ENCODE peak calls at places on chromosomes 16 and 17, in five cellular contexts. X, B, I, J and R are unnamed samples.

GRCh38 chr17:37490022-37490587 is 414 bp downstream of the DUSP14 start:
- DNase-seq in X (no peak), B (no peak), I (peak), J (no peak), R (peak)

GRCh38 chr16:27171584-27171983 is 31.7 kb upstream of the KDM8 start:
- DNase-seq in X (no peak), B (no peak), I (no peak), J (no peak), R (no peak)

GRCh38 chr17:34071891-34072420 is 183.1 kb upstream of the CCL2 start:
- DNase-seq in X (no peak), B (no peak), I (no peak), J (no peak), R (no peak)

GRCh38 chr17:21215935-21216334 is 2.0 kb upstream of the TMEM11 start:
- DNase-seq in X (no peak), B (no peak), I (no peak), J (no peak), R (no peak)

GRCh38 chr17:79621151-79621940 is 10.5 kb upstream of the RBFOX3 start:
- DNase-seq in X (no peak), B (no peak), I (no peak), J (no peak), R (no peak)

GRCh38 chr16:52271088-52271487 is 275.9 kb downstream of the TOX3 start:
- DNase-seq in X (no peak), B (no peak), I (no peak), J (no peak), R (no peak)

GRCh38 chr17:81483085-81483861 is 29.3 kb downstream of the ACTG1 start:
- DNase-seq in X (no peak), B (no peak), I (no peak), J (no peak), R (no peak)

GRCh38 chr17:41171881-41172280 is 3.9 kb upstream of the KRTAP4-3 start:
- DNase-seq in X (no peak), B (no peak), I (no peak), J (no peak), R (no peak)

GRCh38 chr17:7296189-7296861 is 1.9 kb upstream of the YBX2 start:
- DNase-seq in X (peak), B (peak), I (peak), J (no peak), R (peak)

GRCh38 chr16:17412221-17412620 is 58.5 kb downstream of the XYLT1 start:
- DNase-seq in X (no peak), B (no peak), I (no peak), J (no peak), R (peak)

GRCh38 chr17:29567362-29568330 is 809 bp upstream of the ABHD15 start:
- DNase-seq in X (peak), B (peak), I (peak), J (no peak), R (peak)

GRCh38 chr17:29933379-29933778 is 3.4 kb upstream of the SSH2 start:
- DNase-seq in X (no peak), B (peak), I (peak), J (no peak), R (no peak)

GRCh38 chr16:2919511-2920255 is 8.0 kb downstream of the FLYWCH1 start:
- DNase-seq in X (peak), B (peak), I (peak), J (no peak), R (no peak)

GRCh38 chr16:11585460-11586374 is 1.0 kb downstream of the LITAF start:
- DNase-seq in X (no peak), B (no peak), I (peak), J (no peak), R (no peak)

GRCh38 chr16:17460890-17461289 is 9.9 kb downstream of the XYLT1 start:
- DNase-seq in X (no peak), B (no peak), I (no peak), J (no peak), R (no peak)

GRCh38 chr17:59329558-59330313 is 1.7 kb upstream of the YPEL2 start:
- DNase-seq in X (peak), B (peak), I (peak), J (peak), R (no peak)

GRCh38 chr17:28370035-28370743 is at the start of gene VTN:
- DNase-seq in X (peak), B (no peak), I (peak), J (no peak), R (no peak)

GRCh38 chr16:21264226-21265036 is 13.7 kb downstream of the CRYM start:
- DNase-seq in X (no peak), B (no peak), I (peak), J (no peak), R (no peak)

GRCh38 chr17:82559779-82560642 is 40.5 kb downstream of the FOXK2 start:
- DNase-seq in X (no peak), B (no peak), I (no peak), J (no peak), R (no peak)

GRCh38 chr17:21286066-21286770 is 1.7 kb downstream of the MAP2K3 start:
- DNase-seq in X (no peak), B (peak), I (peak), J (no peak), R (peak)

GRCh38 chr17:7241783-7242716 is at the start of gene GABARAP:
- DNase-seq in X (peak), B (peak), I (peak), J (peak), R (peak)

GRCh38 chr17:51860934-51861561 is 297.5 kb downstream of the CA10 start:
- DNase-seq in X (peak), B (peak), I (peak), J (no peak), R (peak)

GRCh38 chr16:11224096-11224893 is 31.7 kb downstream of the SOCS1 start:
- DNase-seq in X (peak), B (no peak), I (peak), J (peak), R (no peak)

GRCh38 chr16:74730049-74730683 is 29.5 kb upstream of the MLKL start:
- DNase-seq in X (no peak), B (no peak), I (no peak), J (no peak), R (no peak)

GRCh38 chr17:38713456-38713855 is 8.4 kb downstream of the MLLT6 start:
- DNase-seq in X (no peak), B (no peak), I (no peak), J (no peak), R (no peak)

GRCh38 chr17:1193300-1193699 is 13.5 kb upstream of the ABR start:
- DNase-seq in X (no peak), B (no peak), I (no peak), J (no peak), R (peak)

GRCh38 chr17:44788139-44788538 is 29.4 kb downstream of the ADAM11 start:
- DNase-seq in X (no peak), B (no peak), I (no peak), J (no peak), R (no peak)

GRCh38 chr16:71622088-71622487 is 3.9 kb upstream of the MARVELD3 start:
- DNase-seq in X (no peak), B (no peak), I (no peak), J (no peak), R (no peak)

DNA sequence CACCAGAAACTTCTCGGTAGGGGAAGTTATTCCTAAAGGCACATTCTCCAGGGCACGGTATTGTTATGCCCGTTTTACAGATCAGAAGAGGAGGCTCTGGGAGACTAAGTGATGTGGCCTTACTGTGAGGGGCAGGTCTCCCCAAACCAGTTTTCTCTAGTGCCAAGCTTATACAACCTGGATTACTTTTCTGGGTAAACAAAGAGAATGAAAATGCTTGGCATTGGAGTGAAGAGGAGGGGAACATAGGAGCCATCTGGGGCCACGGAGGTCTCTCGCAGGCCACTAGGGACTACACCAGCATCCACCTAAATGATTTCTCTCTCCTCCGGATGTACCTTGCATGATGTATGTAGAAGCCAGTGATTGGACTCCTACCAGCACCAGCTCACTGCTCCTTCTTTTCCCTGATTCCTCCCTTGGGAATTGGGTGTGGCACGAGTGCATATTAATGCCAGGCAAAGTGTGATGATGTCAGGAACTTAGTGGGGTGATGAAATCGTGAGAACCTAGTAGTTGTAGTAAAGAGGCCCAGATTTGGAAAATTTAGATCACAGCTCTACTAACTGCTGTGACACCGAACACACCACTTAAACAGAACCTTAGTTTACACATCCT is 687 bp downstream of the TOM1L1 start:
- DNase-seq in X (no peak), B (peak), I (peak), J (no peak), R (peak)
- TF ChIP-seq JUND in X (no peak), B (no peak), I (no peak), J (no peak), R (no peak)

GRCh38 chr17:19017804-19018599 is 13.4 kb upstream of the FAM83G start:
- DNase-seq in X (no peak), B (no peak), I (no peak), J (no peak), R (no peak)

GRCh38 chr17:19021622-19022083 is 17.1 kb upstream of the FAM83G start:
- DNase-seq in X (peak), B (no peak), I (no peak), J (no peak), R (no peak)

GRCh38 chr17:19019041-19019941 is 14.7 kb upstream of the FAM83G start:
- DNase-seq in X (peak), B (no peak), I (no peak), J (no peak), R (no peak)

GRCh38 chr17:19018600-19018950 is 14.0 kb upstream of the FAM83G start:
- DNase-seq in X (no peak), B (no peak), I (no peak), J (no peak), R (no peak)

DNA sequence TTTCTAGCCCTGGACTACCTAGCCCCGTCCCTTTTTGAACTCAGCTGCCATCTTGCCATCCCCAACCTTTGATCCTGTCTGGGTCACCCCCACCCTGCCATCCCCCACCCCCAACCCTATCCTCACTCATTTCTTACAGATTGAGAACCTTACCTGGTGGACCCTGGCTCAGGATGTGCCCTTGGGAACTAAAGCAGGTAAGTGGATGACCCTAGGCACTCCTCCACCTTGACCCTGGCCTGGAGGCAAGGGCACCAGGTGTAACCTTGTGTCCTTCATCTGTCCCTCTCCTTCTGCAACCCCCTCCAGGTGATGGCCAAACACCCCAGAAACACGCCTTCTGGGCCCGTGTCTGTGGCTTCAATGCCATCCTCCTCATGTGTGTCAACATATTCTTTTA is 15.5 kb upstream of the FAM83G start:
- DNase-seq in X (no peak), B (no peak), I (no peak), J (no peak), R (no peak)
- TF ChIP-seq JUND in X (no peak), B (no peak), I (no peak), J (no peak), R (no peak)

GRCh38 chr16:89132194-89133005 is 38.7 kb downstream of the ACSF3 start:
- DNase-seq in X (no peak), B (no peak), I (no peak), J (no peak), R (no peak)
- TF ChIP-seq JUND in X (no peak), B (no peak), I (no peak), J (no peak), R (no peak)

DNA sequence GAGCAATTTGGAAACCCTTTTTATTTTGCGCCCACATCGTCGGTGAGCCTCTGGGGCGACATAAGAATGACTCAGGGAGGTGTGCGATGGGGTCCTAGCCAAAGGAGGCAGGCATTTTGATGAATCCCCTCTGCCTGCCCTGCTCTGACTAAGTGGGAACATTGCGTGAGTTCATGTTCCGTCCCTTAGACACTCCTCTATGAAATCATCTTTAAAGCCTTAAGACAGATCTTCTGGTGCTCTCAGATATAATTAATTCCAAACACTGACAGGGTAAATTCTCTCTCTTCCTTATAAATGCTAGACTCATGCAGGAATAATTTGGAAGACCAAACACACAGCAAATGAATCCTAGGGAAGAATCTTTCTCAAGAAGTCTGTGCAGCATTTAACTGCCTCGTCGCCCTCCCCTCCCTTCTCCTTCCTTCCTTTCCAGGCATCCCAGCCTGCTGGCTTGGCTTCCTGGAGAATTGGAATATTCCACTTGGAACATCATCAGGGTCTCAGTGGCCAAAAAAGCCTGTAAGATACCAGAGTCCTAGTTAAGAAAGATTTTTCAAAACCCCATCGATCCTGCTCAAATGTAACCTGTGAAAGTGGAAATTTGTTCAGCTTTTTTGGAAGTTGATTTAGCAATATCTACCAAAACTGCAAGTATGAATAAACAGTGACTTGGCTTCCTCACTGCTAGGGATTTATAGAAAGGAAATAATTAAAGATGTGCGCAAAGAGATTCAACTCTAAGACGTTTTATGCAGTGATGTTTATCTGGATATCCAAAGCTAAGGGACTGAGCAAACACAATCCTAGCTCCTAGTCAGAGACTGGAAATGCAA is 52.5 kb upstream of the FOXF1 start:
- DNase-seq in X (no peak), B (no peak), I (no peak), J (no peak), R (no peak)
- TF ChIP-seq JUND in X (no peak), B (no peak), I (no peak), J (no peak), R (no peak)